ENCODE peak calls at places on chromosomes 1 and 21, in eight cellular contexts. Q is stimulated activated CD4-positive, alpha-beta T cell treated with anti-CD3 and anti-CD28 coated beads, Interleukin-1b, Interleukin-23, amount 100 ng/mL, for 4 hours; S is AG08395; E is mucosa of descending colon; L is anterior cingulate cortex; A is adrenal gland; T is T follicular helper cell; M is HuH-7. R is an unnamed sample.

GRCh38 chr1:33176362-33176850 is 5.4 kb downstream of the TRIM62 start:
- DNase-seq in A (peak), T (no peak), M (no peak), S (no peak), E (no peak), Q (no peak), L (no peak), R (no peak)

GRCh38 chr1:86812286-86812685 is 101.6 kb downstream of the SELENOF start:
- DNase-seq in M (no peak), Q (no peak), E (no peak), T (no peak), L (no peak), S (no peak), A (no peak), R (no peak)

GRCh38 chr1:230744382-230744781 is 2.8 kb upstream of the CAPN9 start:
- DNase-seq in Q (no peak), T (no peak), A (no peak), L (no peak), E (no peak), M (no peak), S (peak), R (no peak)

GRCh38 chr1:110218739-110219138 is 8.6 kb downstream of the KCNC4 start:
- DNase-seq in M (peak), A (no peak), Q (no peak), T (no peak), S (no peak), E (no peak), L (no peak), R (no peak)

GRCh38 chr21:42459583-42460215 is 36.3 kb downstream of the RSPH1 start:
- DNase-seq in S (no peak), T (no peak), E (peak), M (no peak), A (no peak), Q (no peak), L (no peak), R (no peak)

GRCh38 chr21:28132713-28133112 is 860.0 kb downstream of the LTN1 start:
- DNase-seq in Q (no peak), E (no peak), L (no peak), A (no peak), M (no peak), S (no peak), T (no peak), R (no peak)

GRCh38 chr1:99661780-99662179 is 15.9 kb downstream of the PALMD start:
- DNase-seq in A (no peak), L (no peak), E (no peak), M (no peak), T (no peak), Q (no peak), S (no peak), R (no peak)

GRCh38 chr1:207815913-207816312 is 64.1 kb downstream of the CD46 start:
- DNase-seq in M (no peak), T (no peak), S (peak), L (no peak), E (no peak), Q (no peak), A (no peak), R (no peak)

GRCh38 chr1:159163609-159164008 is 7.8 kb upstream of the CADM3 start:
- DNase-seq in A (no peak), Q (no peak), T (no peak), E (no peak), M (no peak), S (no peak), L (no peak), R (no peak)